ENCODE peak calls at places on chromosomes 2 and 18, in five cellular contexts. Z is ovary, U is body of pancreas, K is fibroblast of mammary gland, E is A549. V is an unnamed sample.

GRCh38 chr18:65876310-65876709 is 125.5 kb downstream of the CDH7 start:
- DNase-seq in E (no peak), K (no peak), U (no peak), Z (no peak), V (no peak)

GRCh38 chr2:232006282-232006681 is 44.8 kb downstream of the DIS3L2 start:
- DNase-seq in U (no peak), Z (no peak), E (no peak), K (no peak), V (no peak)

GRCh38 chr2:108587621-108588020 is 53.4 kb downstream of the LIMS1 start:
- DNase-seq in E (no peak), K (peak), U (no peak), Z (no peak), V (no peak)

GRCh38 chr2:16507655-16508054 is 158.0 kb downstream of the CYRIA start:
- DNase-seq in K (no peak), U (no peak), E (no peak), Z (no peak), V (no peak)

GRCh38 chr2:61758991-61759390 is 94.9 kb downstream of the FAM161A start:
- DNase-seq in E (no peak), U (no peak), Z (no peak), K (peak), V (peak)

GRCh38 chr2:237149425-237149824 is 63.7 kb downstream of the COPS8 start:
- DNase-seq in E (no peak), Z (no peak), U (no peak), K (peak), V (peak)

GRCh38 chr2:230219419-230220331 is at the start of gene SP110:
- DNase-seq in K (peak), Z (peak), E (peak), U (peak), V (peak)

GRCh38 chr2:23782647-23783046 is 144.3 kb downstream of the ATAD2B start:
- DNase-seq in E (no peak), U (no peak), Z (no peak), K (no peak), V (no peak)

GRCh38 chr2:106127282-106127771 is 66.8 kb downstream of the UXS1 start:
- DNase-seq in K (peak), U (no peak), E (no peak), Z (no peak), V (peak)

GRCh38 chr2:71748227-71748626 is 294.9 kb downstream of the DYSF start:
- DNase-seq in Z (no peak), E (no peak), K (peak), U (peak), V (no peak)

GRCh38 chr2:133420748-133421147 is 147.5 kb downstream of the NCKAP5 start:
- DNase-seq in Z (no peak), U (no peak), K (no peak), E (no peak), V (no peak)

GRCh38 chr2:237350070-237350469 is 63.9 kb downstream of the COL6A3 start:
- DNase-seq in Z (no peak), U (no peak), E (no peak), K (no peak), V (no peak)

GRCh38 chr18:27921392-27921791 is 255.5 kb downstream of the CDH2 start:
- DNase-seq in E (peak), Z (no peak), U (no peak), K (no peak), V (no peak)

GRCh38 chr2:96145028-96145939 is at the start of gene DUSP2:
- DNase-seq in E (peak), Z (peak), K (peak), U (peak), V (no peak)
- H3K4me3 ChIP-seq in E (peak), Z (peak), K (peak), U (peak), V (peak)

DNA sequence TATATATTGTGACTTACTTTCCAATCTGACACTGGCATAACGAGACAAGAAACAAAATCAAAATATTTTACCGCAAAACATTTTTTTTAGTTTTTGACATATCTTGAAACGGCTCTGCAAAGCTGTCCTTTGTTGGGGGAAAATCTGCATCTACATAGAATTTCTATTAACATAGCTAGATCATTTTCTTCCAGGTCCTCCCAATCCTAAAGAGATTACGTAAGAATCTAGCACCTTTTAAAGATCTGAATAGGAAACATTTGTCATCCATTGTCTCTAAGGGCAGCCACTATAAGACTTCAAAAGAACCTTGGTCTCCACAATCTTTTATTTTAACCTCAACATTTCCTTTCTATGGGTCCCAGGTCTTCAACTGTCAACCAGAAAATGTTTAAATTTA is 1.2 kb upstream of the MFF start:
- DNase-seq in K (no peak), E (no peak), Z (no peak), U (no peak), V (no peak)
- H3K4me3 ChIP-seq in K (no peak), E (no peak), Z (no peak), U (no peak), V (no peak)

DNA sequence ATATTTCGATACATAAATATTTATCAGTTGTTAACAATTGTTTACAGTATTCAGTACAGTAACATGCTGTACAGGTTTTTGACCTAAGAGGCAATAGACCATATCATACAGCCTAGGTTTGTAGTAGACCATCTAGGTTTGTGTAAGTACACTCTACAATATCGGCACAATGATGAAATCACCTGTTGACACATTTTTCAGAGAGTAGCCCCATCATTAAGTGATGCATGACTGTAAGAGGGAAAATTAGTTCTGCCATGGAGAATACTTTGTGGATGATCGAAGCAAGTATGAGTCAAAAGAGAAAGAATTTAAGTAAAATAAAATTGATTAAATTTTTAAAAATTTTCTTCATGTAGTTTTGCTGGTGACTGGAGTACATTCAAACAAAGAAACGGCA is 32.6 kb downstream of the VIT start:
- DNase-seq in U (no peak), Z (no peak), E (no peak), K (no peak), V (no peak)
- H3K4me3 ChIP-seq in U (no peak), Z (no peak), E (no peak), K (no peak), V (no peak)

DNA sequence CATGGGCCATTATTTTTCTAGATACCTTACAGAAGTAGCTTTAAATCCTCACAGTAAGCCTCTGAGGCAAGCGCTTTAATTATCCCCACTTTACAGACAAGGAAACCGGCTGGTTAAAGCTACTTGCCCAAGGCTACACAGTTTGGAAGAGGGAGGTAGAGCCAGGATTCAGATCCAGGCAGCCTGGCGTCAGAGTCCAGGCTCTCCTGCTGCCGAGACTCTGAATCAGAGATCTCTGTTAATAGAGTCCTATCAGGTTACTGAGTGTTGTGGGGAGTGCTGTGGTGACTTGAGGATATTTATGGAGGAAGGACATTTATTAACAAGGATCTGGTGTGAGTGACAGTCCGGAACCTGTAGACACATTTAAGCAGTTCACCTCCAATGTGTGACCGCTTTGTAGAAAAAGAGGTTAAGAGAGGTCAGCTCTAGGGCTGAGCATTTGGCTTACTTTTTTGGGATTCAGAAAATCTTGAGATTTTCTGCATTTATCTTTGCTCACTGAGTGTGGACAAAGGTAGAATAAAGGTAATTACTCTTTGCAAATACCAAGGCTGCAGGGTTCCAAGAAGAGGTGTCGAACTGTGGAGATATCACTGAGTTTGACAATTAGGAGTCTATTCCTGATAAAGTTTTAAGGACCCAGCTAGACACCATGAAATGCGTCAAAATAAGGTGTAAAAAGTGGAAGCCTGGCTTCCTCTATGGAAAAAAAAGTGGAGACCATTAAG is 1.6 kb upstream of the CEP192 start:
- DNase-seq in U (no peak), K (no peak), Z (no peak), E (no peak), V (no peak)
- H3K4me3 ChIP-seq in U (no peak), K (no peak), Z (no peak), E (no peak), V (no peak)

DNA sequence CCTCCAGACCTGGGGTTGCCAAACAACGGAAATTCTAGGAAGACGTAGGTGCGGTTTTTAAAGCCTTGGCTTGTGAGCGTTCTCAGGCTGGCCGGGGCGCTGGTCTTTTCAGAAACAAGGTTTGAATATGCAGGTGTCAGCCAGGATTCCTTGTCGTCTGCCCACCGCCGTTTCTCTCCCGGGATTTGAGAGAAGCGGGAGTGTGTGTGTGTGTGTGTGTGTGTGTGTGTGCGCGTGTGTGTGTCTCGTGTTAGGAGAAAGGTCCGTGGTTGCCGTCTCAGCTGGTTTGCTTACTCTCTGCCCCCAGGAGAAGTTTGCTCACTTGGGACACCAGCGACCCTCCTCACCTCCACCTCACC is 1.0 kb upstream of the ONECUT2 start:
- DNase-seq in U (no peak), E (no peak), K (no peak), Z (no peak), V (no peak)
- H3K4me3 ChIP-seq in U (peak), E (peak), K (no peak), Z (peak), V (peak)

DNA sequence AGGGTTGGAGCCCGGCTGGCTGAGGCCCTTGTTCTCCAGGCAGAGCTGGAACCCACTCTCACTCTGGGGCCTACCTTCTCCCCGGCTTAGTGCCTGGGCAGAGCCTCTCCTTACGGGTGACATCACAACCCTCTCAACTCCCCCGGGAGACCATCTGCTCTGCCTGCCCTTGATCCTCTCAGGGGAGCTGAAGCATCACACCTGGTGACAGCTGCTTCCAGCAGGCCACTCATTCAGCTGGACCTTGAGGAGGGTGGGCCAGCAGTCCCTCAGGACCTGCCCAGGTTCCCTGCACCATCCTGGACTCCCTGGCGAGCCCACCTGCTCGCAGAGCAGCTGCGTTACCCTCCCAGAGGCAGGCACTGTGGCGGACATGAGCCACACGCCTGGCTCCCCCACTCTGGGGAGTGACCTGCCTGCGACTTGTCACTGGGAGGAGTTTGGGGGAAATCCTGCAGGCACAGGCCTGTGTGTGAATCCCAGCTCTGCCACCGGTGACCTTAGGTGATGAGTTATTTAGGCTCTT is 13.1 kb downstream of the HS6ST1 start:
- DNase-seq in U (peak), E (no peak), Z (no peak), K (peak), V (no peak)
- H3K4me3 ChIP-seq in U (no peak), E (no peak), Z (no peak), K (no peak), V (no peak)

DNA sequence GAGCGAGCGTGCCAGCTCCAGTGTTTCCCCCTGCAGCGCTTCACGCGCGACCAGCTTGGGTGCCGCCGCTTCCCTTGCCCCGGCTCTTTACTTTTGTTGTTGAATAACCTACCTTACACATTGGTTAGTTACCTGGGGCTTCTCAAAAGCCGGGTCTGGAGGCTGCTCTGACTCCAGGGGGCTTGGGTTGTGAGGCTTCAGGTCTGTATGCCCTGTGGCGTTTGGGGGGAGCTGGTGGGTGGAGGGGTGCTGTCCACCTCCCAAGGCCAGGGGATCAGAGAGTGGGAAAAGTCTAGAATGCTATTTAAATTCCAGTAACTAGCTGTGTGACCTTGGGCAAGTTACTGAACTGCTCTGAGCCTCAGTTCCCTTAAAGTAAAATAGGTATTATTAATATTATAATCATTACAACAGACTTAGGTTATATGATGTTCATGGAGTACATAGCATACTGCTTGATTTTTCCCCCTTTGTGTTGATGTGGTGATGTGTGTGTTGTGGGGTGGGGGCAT is 770 bp downstream of the LYPD6B start:
- DNase-seq in Z (no peak), K (no peak), E (no peak), U (peak), V (no peak)
- H3K4me3 ChIP-seq in Z (no peak), K (no peak), E (peak), U (peak), V (peak)

DNA sequence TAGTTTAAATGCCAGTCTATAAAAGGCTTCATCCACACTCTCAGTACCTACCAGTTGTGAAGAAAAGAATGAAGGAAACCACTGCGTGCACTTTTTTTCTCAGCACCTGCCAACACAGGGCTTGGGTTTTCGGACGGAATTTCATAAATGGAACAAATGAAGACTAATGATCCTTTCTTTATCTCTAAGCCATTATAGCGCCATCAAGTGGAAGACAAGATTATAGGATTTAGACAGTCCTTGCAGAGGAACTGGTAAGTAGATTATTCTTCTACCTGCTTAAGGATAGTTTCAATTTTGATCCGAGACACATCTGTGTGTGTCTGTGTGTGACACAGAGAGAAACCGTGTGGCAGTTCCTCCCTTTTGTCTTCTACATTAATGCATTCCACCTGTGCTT is 245.6 kb downstream of the NRXN1 start:
- DNase-seq in U (no peak), E (no peak), Z (no peak), K (no peak), V (no peak)
- H3K4me3 ChIP-seq in U (no peak), E (no peak), Z (no peak), K (no peak), V (no peak)

DNA sequence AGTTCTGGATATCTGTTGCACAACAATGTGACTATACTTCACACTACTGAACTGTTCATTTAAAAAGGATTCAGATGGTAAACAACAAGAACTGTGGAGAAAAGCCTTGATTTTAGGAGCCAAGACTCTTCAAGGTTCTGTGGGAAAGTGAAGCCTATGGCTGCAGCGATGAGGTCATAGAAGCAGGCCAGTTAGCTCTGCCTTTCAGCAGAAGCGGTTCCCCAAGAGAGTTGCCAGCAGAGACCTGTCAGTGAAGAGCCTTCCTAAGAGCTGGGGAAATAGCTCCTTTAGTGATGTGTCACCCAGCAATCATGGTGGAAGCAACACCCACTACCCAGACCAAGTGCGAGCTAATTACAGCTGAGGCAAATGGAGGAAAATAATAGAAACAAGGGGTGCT is 346.5 kb upstream of the ETAA1 start:
- DNase-seq in E (no peak), K (peak), Z (no peak), U (peak), V (peak)
- H3K4me3 ChIP-seq in E (no peak), K (no peak), Z (no peak), U (no peak), V (no peak)

DNA sequence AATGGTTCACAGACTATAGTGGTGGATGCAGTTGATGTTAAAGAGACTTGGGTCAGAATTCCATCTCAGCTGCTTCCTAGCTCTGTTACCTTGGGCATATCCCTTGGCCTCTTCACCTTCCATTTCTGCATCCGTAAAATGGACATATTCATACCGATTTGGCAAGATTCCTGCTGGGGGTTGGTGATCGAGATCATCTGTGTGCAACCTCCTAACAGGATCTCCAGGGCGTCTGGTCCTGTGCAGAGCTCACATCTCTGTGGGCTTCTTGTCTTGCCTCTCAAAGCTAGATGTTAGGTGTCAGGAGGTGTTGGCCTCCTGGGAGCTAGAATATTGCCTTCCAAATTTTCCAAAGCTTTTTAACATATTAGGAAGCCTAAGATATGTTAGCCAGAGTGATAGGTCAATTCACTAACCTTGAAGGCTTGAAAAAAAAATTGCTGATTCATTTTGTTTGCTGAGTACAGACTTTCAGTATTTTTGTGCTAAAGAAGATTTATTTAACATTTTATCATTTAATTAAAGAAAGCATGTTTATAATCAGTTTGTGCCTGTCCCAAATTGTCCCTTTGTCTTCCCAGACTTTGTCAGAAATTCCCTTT is 69.7 kb upstream of the ZNF516 start:
- DNase-seq in U (no peak), Z (no peak), E (no peak), K (peak), V (no peak)
- H3K4me3 ChIP-seq in U (no peak), Z (peak), E (no peak), K (peak), V (peak)

V was measured in skeletal muscle cell.